ENCODE peak calls at places on chromosomes 3 and 15, in five cellular contexts. D is iPS-NIHi11; F is AG08395; N is CD4-positive, CD25-positive, alpha-beta regulatory T cell; H is GM12878. O is an unnamed sample.

GRCh38 chr3:53773586-53774368 is 72.4 kb downstream of the CHDH start:
- DNase-seq in H (peak), N (no peak), F (peak), D (no peak), O (peak)

GRCh38 chr3:181239456-181239855 is 249.9 kb upstream of the DNAJC19 start:
- DNase-seq in N (no peak), D (no peak), F (no peak), H (no peak), O (no peak)

GRCh38 chr15:31352283-31352880 is 25.7 kb downstream of the KLF13 start:
- DNase-seq in N (no peak), F (no peak), H (no peak), D (no peak), O (no peak)

GRCh38 chr15:78243491-78243941 is 9.2 kb upstream of the ACSBG1 start:
- DNase-seq in F (no peak), D (peak), H (no peak), N (no peak), O (no peak)

GRCh38 chr15:74726774-74727164 is 1.4 kb upstream of the CYP1A1 start:
- DNase-seq in H (no peak), D (no peak), N (peak), F (no peak), O (no peak)

GRCh38 chr3:22934973-22935372 is 268.2 kb upstream of the UBE2E2 start:
- DNase-seq in F (no peak), N (no peak), H (no peak), D (no peak), O (no peak)

GRCh38 chr3:28590851-28591250 is 242.2 kb upstream of the AZI2 start:
- DNase-seq in F (no peak), D (no peak), N (no peak), H (no peak), O (no peak)

GRCh38 chr3:65177879-65178484 is 490.2 kb upstream of the ADAMTS9 start:
- DNase-seq in D (no peak), N (no peak), F (peak), H (no peak), O (no peak)

GRCh38 chr3:46078712-46079400 is 51.6 kb upstream of the XCR1 start:
- DNase-seq in H (peak), F (peak), D (peak), N (peak), O (peak)

GRCh38 chr15:72155021-72155621 is 36.9 kb downstream of the SENP8 start:
- DNase-seq in F (peak), D (peak), H (no peak), N (no peak), O (no peak)

GRCh38 chr15:98649621-98649995 is 1.3 kb downstream of the IGF1R start:
- DNase-seq in N (peak), H (no peak), F (peak), D (no peak), O (no peak)

O was measured in GM04503.